ENCODE peak calls at places on chromosomes 16 and 17, in eight cellular contexts. V, U, T, W, G, J, D and N are unnamed samples.
A peak's percentile ranks its signal among the peaks of the same experiment; 100 is the strongest.

GRCh38 chr17:3590768-3591167 is 18.4 kb downstream of the TRPV1 start:
- DNase-seq in J (no peak), W (no peak), D (no peak), U (no peak), G (no peak), V (no peak), T (no peak), N (no peak)

GRCh38 chr17:45783593-45784292 is 377 bp upstream of the CRHR1 start:
- DNase-seq in U (peak; percentile 45), V (no peak), J (no peak), D (no peak), W (no peak), T (peak; percentile 69), G (no peak), N (peak; percentile 59)

GRCh38 chr17:56891751-56892150 is 22.1 kb downstream of the TRIM25 start:
- DNase-seq in J (no peak), G (peak; percentile 90), D (no peak), V (no peak), W (peak; percentile 39), T (peak; percentile 47), U (no peak), N (no peak)

GRCh38 chr17:69882281-69882680 is 192.7 kb upstream of the KCNJ16 start:
- DNase-seq in T (no peak), J (no peak), D (no peak), G (no peak), U (no peak), W (no peak), V (no peak), N (no peak)

GRCh38 chr17:77833769-77834168 is 124.7 kb upstream of the TNRC6C start:
- DNase-seq in G (no peak), V (peak; percentile 58), T (no peak), W (no peak), U (no peak), J (no peak), D (no peak), N (peak; percentile 60)

GRCh38 chr16:27859020-27859419 is 204.5 kb downstream of the GSG1L start:
- DNase-seq in D (no peak), G (peak; percentile 71), U (no peak), V (no peak), T (peak; percentile 62), J (no peak), W (no peak), N (no peak)

GRCh38 chr16:82219298-82219697 is 49.3 kb upstream of the MPHOSPH6 start:
- DNase-seq in V (no peak), T (no peak), U (no peak), G (no peak), D (no peak), J (no peak), W (no peak), N (no peak)

GRCh38 chr17:9839433-9839832 is 13.7 kb downstream of the GLP2R start:
- DNase-seq in T (peak; percentile 60), W (peak; percentile 12), V (no peak), D (no peak), U (peak; percentile 58), G (no peak), J (no peak), N (no peak)

GRCh38 chr17:3843935-3844516 is 2.0 kb downstream of the NCBP3 start:
- DNase-seq in V (no peak), J (peak; percentile 60), U (peak; percentile 87), D (peak; percentile 23), T (peak; percentile 81), W (peak; percentile 56), G (no peak), N (peak; percentile 69)

GRCh38 chr16:4327386-4327781 is 11.5 kb downstream of the GLIS2 start:
- DNase-seq in W (no peak), U (no peak), V (no peak), T (no peak), G (peak; percentile 62), D (no peak), J (no peak), N (peak; percentile 68)

GRCh38 chr16:799111-799947 is 1.2 kb downstream of the GNG13 start:
- DNase-seq in D (no peak), G (no peak), J (no peak), V (no peak), T (no peak), W (no peak), U (no peak), N (no peak)

GRCh38 chr16:66278111-66278531 is 88.4 kb upstream of the CDH5 start:
- DNase-seq in D (no peak), J (no peak), T (no peak), G (no peak), W (no peak), V (no peak), U (no peak), N (no peak)

GRCh38 chr17:8044819-8045810 is 6.3 kb downstream of the ALOX15B start:
- DNase-seq in G (no peak), W (no peak), D (no peak), T (no peak), U (no peak), V (no peak), J (no peak), N (peak; percentile 47)

GRCh38 chr17:70520447-70520846 is 351.1 kb downstream of the KCNJ2 start:
- DNase-seq in U (no peak), T (no peak), D (no peak), V (no peak), W (no peak), J (no peak), G (no peak), N (no peak)

GRCh38 chr17:4532860-4533521 is 22.2 kb downstream of the MYBBP1A start:
- DNase-seq in U (no peak), G (no peak), D (no peak), V (no peak), W (no peak), T (no peak), J (no peak), N (no peak)

GRCh38 chr16:24876231-24876630 is 30.5 kb downstream of the SLC5A11 start:
- DNase-seq in G (no peak), J (no peak), U (no peak), W (no peak), D (no peak), V (no peak), T (no peak), N (no peak)

GRCh38 chr16:54477766-54478165 is 191.2 kb upstream of the IRX3 start:
- DNase-seq in D (no peak), G (no peak), T (no peak), J (no peak), W (no peak), U (no peak), V (no peak), N (no peak)

GRCh38 chr17:48102700-48103378 is 1.6 kb upstream of the CBX1 start:
- DNase-seq in J (peak; percentile 19), U (no peak), V (no peak), W (no peak), G (no peak), D (no peak), T (no peak), N (no peak)
- H3K4me2 ChIP-seq in J (no peak overlapping the region), U (no peak overlapping the region), V (no peak overlapping the region), W (no peak overlapping the region), G (no peak overlapping the region), D (no peak overlapping the region), T (no peak overlapping the region), N (no peak overlapping the region)

GRCh38 chr16:85197611-85198566 is 85.6 kb upstream of the CIBAR2 start:
- DNase-seq in D (no peak), T (no peak), J (no peak), U (no peak), G (no peak), V (no peak), W (no peak), N (peak; percentile 46)

GRCh38 chr16:85200471-85201278 is 88.4 kb upstream of the CIBAR2 start:
- DNase-seq in W (no peak), J (no peak), U (no peak), V (no peak), D (peak; percentile 42), T (no peak), G (no peak), N (peak; percentile 61)

GRCh38 chr16:85199880-85200279 is 87.6 kb upstream of the CIBAR2 start:
- DNase-seq in G (no peak), D (no peak), J (no peak), V (no peak), T (no peak), W (no peak), U (no peak), N (peak; percentile 58)

GRCh38 chr16:85196976-85197375 is 84.7 kb upstream of the CIBAR2 start:
- DNase-seq in V (no peak), J (no peak), G (no peak), D (no peak), T (no peak), U (no peak), W (no peak), N (no peak)

GRCh38 chr16:85199069-85199725 is 86.9 kb upstream of the CIBAR2 start:
- DNase-seq in G (no peak), J (no peak), D (no peak), V (no peak), W (peak; percentile 42), U (no peak), T (no peak), N (peak; percentile 39)
- H3K4me3 ChIP-seq in G (no peak overlapping the region), J (no peak overlapping the region), D (no peak overlapping the region), V (no peak overlapping the region), W (no peak overlapping the region), U (no peak overlapping the region), T (no peak overlapping the region), N (no peak overlapping the region)

GRCh38 chr17:34389343-34389742 is 26.3 kb upstream of the CCL1 start:
- DNase-seq in V (no peak), W (no peak), G (no peak), T (no peak), U (no peak), J (peak; percentile 82), D (no peak), N (no peak)

GRCh38 chr17:34386925-34387550 is 24.0 kb upstream of the CCL1 start:
- DNase-seq in W (peak; percentile 12), J (peak; percentile 63), T (no peak), G (no peak), U (no peak), V (no peak), D (peak; percentile 35), N (no peak)

GRCh38 chr17:34386343-34386924 is 23.4 kb upstream of the CCL1 start:
- DNase-seq in W (no peak), T (no peak), J (no peak), U (no peak), G (no peak), V (no peak), D (no peak), N (no peak)

GRCh38 chr17:34384822-34385605 is 22.0 kb upstream of the CCL1 start:
- DNase-seq in G (no peak), W (no peak), T (no peak), V (no peak), D (no peak), U (no peak), J (no peak), N (no peak)

GRCh38 chr17:34387566-34387965 is 24.5 kb upstream of the CCL1 start:
- DNase-seq in D (no peak), T (no peak), J (no peak), G (no peak), U (no peak), V (no peak), W (no peak), N (no peak)
- H3K4me2 ChIP-seq in D (no peak overlapping the region), T (no peak overlapping the region), J (peak overlapping the region; percentile 10), G (no peak overlapping the region), U (no peak overlapping the region), V (no peak overlapping the region), W (no peak overlapping the region), N (no peak overlapping the region)

DNA sequence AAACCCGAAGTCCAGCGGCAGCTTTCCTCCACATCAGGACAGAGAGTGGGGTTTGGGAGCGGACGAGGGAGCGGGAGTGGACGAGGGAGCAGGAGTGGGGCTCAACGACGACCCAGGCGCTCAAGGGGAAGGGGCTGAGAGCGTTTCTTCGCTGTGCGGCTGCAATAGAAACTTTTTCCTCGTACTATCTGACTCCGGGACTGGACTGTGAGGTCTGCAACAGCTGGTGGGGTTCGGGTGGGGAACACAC is 1.4 kb downstream of the FAM20A start:
- DNase-seq in V (no peak), T (no peak), W (no peak), D (no peak), U (no peak), J (no peak), G (no peak), N (peak; percentile 83)
- H3K4me3 ChIP-seq in V (no peak overlapping the region), T (peak overlapping the region; percentile 74), W (peak overlapping the region; percentile 80), D (peak overlapping the region; percentile 42), U (peak overlapping the region; percentile 64), J (no peak overlapping the region), G (peak overlapping the region; percentile 90), N (peak overlapping the region; percentile 79)